ENCODE peak calls at places on chromosome 18, in four cellular contexts. G is SK-N-SH, D is GM12878, E is K562. I is an unnamed sample.

GRCh38 chr18:10131783-10132381 is 218.1 kb downstream of the VAPA start:
- DNase-seq in G (peak), D (no peak), E (no peak), I (no peak)

GRCh38 chr18:75923169-75923568 is 495.7 kb upstream of the SMIM21 start:
- DNase-seq in G (no peak), D (no peak), E (no peak), I (no peak)

GRCh38 chr18:60935046-60935445 is 398.2 kb upstream of the CDH20 start:
- DNase-seq in G (no peak), D (no peak), E (no peak), I (no peak)

GRCh38 chr18:8084160-8084559 is 517.0 kb downstream of the PTPRM start:
- DNase-seq in G (peak), D (no peak), E (peak), I (peak)

GRCh38 chr18:25247725-25248124 is 104.2 kb downstream of the ZNF521 start:
- DNase-seq in G (no peak), D (no peak), E (no peak), I (no peak)

GRCh38 chr18:10285283-10285640 is 169.2 kb upstream of the APCDD1 start:
- DNase-seq in G (no peak), D (peak), E (no peak), I (no peak)

GRCh38 chr18:50338122-50338521 is 36.7 kb upstream of the SKA1 start:
- DNase-seq in G (peak), D (no peak), E (no peak), I (no peak)

GRCh38 chr18:59005266-59005665 is 134.4 kb upstream of the SEC11C start:
- DNase-seq in G (no peak), D (no peak), E (no peak), I (no peak)

GRCh38 chr18:22494771-22495170 is 77.1 kb upstream of the CTAGE1 start:
- DNase-seq in G (no peak), D (no peak), E (no peak), I (no peak)

GRCh38 chr18:4653418-4653817 is 198.3 kb upstream of the DLGAP1 start:
- DNase-seq in G (no peak), D (no peak), E (no peak), I (no peak)

DNA sequence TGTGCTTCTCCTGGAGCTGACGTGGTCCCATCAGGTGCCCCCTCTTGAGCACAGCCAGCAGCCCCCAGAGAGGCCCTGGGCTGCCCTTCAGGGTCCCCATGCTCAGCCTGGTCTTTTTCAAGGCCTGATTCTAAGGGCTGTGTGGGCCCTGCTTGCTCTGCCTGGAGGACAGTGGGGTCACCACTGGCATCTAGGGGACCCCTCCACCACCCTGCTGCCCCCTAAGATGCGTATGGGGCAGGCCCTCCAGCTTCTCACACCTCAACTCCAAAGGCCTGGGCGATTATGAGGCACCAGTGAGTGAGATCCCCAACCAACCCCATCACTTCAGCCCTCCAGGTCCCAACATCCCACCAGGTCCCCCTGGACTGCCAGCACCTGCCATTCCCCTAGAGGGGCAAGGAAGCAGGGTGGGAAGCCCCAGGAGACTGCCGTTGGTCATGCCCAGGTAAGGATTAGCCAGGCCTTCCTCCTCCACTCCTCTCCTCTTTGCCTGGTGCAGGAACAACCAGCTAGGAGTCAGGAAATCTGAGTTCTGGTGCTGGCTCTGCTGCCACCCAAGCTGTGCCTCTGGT is 114.4 kb downstream of the SMAD7 start:
- DNase-seq in G (no peak), D (no peak), E (no peak), I (no peak)
- TF ChIP-seq FOXM1 in G (no peak), D (no peak), E (no peak), I (no peak)

GRCh38 chr18:77862358-77862757 is 612.7 kb downstream of the GALR1 start:
- DNase-seq in G (no peak), D (no peak), E (no peak), I (no peak)
- TF ChIP-seq EP300 in G (no peak), D (no peak), E (no peak), I (no peak)

GRCh38 chr18:37847544-37847943 is 281.9 kb upstream of the CELF4 start:
- DNase-seq in G (no peak), D (no peak), E (no peak), I (no peak)

GRCh38 chr18:37846996-37847395 is 281.4 kb upstream of the CELF4 start:
- DNase-seq in G (no peak), D (no peak), E (no peak), I (no peak)

GRCh38 chr18:37845498-37845897 is 279.9 kb upstream of the CELF4 start:
- DNase-seq in G (no peak), D (no peak), E (no peak), I (no peak)

DNA sequence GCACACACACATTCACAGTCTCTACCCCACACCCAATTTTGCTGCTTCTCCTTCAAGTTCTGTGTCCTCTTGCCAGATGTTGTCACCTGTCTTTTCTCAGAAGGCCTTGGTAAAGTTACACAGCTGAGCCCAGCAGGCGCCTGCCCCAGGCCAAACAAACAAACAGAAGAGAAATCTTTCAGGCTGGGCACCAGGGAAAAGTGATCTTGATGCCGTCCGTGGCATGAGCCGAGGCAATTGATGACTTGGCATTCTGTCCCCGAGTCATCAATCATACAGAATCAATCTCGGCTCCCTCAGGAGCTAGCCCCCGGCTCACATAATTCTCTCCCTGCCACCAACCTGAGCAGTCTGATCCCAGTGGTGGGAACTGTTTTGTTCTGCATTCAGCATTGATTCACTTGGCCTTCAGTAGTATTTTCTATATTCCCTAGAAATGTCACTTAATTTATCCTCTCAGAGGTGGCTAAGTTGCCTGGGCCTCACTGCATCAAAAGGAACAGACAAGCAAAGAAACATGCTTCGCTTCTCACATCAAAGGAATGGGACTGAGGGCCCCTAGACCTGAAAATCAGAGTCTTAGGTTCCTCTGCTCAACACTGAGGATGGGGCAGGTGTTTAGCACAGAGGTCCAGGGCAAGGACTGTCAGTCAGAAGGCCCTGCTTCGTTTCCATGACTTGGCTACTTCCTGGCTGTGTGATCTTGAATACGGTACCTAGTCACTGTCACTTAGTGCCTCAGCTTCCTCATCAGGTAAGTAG is 278.8 kb upstream of the CELF4 start:
- DNase-seq in G (no peak), D (no peak), E (no peak), I (no peak)
- TF ChIP-seq FOXM1 in G (no peak), D (no peak), E (no peak), I (no peak)

DNA sequence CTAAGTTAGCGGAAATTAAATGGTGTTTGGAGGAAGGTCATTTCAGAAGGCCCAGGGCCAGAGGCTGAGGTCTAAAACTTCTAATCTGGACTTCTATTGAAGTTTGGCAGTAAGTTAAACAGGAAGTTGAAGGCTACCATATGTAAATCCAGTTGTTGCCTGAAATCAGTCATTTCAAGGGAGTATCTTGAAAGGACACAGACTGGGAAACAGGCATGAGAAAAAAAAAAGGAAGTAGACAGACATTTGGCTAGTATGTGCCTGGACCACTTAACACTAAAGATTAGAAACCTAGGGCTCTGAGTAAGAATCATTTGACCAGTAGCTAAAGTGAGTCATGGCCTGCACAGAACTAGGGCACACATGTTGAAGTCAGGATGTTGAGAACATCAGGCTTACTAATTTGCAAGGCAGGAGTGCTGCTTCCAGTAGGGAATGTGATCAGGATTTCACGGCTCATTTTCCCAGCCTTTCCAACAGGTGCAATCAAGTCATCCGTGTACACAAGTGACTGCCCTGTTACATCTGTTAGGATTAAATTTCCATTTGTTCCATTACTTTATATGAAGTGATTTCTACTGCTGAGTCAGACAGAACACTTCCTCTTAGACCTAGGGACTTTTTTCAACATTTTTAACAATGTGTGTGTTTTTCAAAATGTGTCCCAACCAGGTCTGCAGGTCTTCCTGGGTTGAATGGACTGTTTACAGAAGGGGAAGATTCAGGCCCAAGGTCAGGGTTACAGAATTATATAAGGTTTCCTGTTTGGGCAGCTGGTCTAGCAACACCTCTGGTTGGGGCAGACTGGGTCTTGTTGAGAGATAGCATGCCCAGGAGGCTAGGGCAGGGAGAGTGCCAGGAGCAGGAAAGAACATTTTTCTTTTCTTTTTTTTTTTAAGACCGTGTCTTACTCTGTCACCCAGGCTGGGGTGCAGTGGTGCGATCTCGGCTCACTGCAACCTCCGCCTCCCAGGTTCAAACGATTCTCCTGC is 145.6 kb downstream of the TGIF1 start:
- DNase-seq in G (no peak), D (peak), E (peak), I (peak)
- TF ChIP-seq EP300 in G (no peak), D (peak), E (peak), I (peak)

I was measured in HepG2.